ENCODE peak calls at places on chromosome 1, in nine cellular contexts. I, R, M, P, L, B, J, G and O are unnamed samples.

GRCh38 chr1:87473203-87473661 is 144.6 kb downstream of the LMO4 start:
- DNase-seq in I (peak; percentile 20), R (no peak), M (no peak), P (peak; percentile 4), L (no peak), B (peak; percentile 3), J (no peak), G (peak; percentile 23), O (no peak)

GRCh38 chr1:119327436-119328155 is 41.0 kb upstream of the HAO2 start:
- DNase-seq in I (no peak), R (peak; percentile 67), M (no peak), P (peak; percentile 61), L (no peak), B (no peak), J (peak; percentile 22), G (peak; percentile 78), O (peak; percentile 32)

GRCh38 chr1:201098992-201099391 is 13.2 kb downstream of the CACNA1S start:
- DNase-seq in I (no peak), R (no peak), M (no peak), P (no peak), L (no peak), B (no peak), J (no peak), G (no peak), O (no peak)

GRCh38 chr1:167401260-167401873 is 117.0 kb downstream of the CD247 start:
- DNase-seq in I (peak; percentile 15), R (peak; percentile 64), M (peak; percentile 60), P (peak; percentile 59), L (no peak), B (peak; percentile 43), J (peak; percentile 53), G (peak; percentile 73), O (no peak)

GRCh38 chr1:244256086-244256485 is 195.6 kb downstream of the ADSS2 start:
- DNase-seq in I (no peak), R (no peak), M (no peak), P (no peak), L (no peak), B (no peak), J (no peak), G (peak; percentile 8), O (no peak)

GRCh38 chr1:172658871-172659453 is at the start of gene FASLG:
- DNase-seq in I (no peak), R (no peak), M (no peak), P (no peak), L (no peak), B (no peak), J (peak; percentile 50), G (no peak), O (no peak)

GRCh38 chr1:42359466-42359865 is 21.1 kb upstream of the RIMKLA start:
- DNase-seq in I (no peak), R (no peak), M (no peak), P (no peak), L (no peak), B (no peak), J (no peak), G (no peak), O (no peak)

GRCh38 chr1:23010734-23011449 is 4.8 kb downstream of the TEX46 start:
- DNase-seq in I (no peak), R (no peak), M (no peak), P (peak; percentile 69), L (no peak), B (no peak), J (no peak), G (no peak), O (no peak)

GRCh38 chr1:1304331-1305299 is 3.1 kb downstream of the ACAP3 start:
- DNase-seq in I (no peak), R (peak; percentile 69), M (no peak), P (peak; percentile 89), L (no peak), B (peak; percentile 52), J (no peak), G (peak; percentile 65), O (peak; percentile 90)

GRCh38 chr1:24427469-24427862 is 11.9 kb downstream of the NIPAL3 start:
- DNase-seq in I (no peak), R (no peak), M (no peak), P (no peak), L (no peak), B (no peak), J (no peak), G (no peak), O (no peak)

GRCh38 chr1:160453443-160453842 is 53.1 kb downstream of the VANGL2 start:
- DNase-seq in I (no peak), R (no peak), M (no peak), P (no peak), L (no peak), B (no peak), J (no peak), G (no peak), O (no peak)

GRCh38 chr1:16117369-16117768 is 38.5 kb downstream of the EPHA2 start:
- DNase-seq in I (no peak), R (no peak), M (no peak), P (peak; percentile 88), L (no peak), B (no peak), J (no peak), G (no peak), O (no peak)

GRCh38 chr1:61246001-61246400 is 163.6 kb downstream of the NFIA start:
- DNase-seq in I (no peak), R (no peak), M (no peak), P (no peak), L (no peak), B (no peak), J (no peak), G (no peak), O (no peak)

GRCh38 chr1:112702067-112702395 is 4.9 kb downstream of the RHOC start:
- DNase-seq in I (no peak), R (no peak), M (no peak), P (no peak), L (no peak), B (no peak), J (no peak), G (no peak), O (no peak)
- H3K36me3 ChIP-seq in I (peaks cover 2% of the 10 kb centered on the region), R (no peaks in the 10 kb centered on the region), M (peaks cover 3% of the 10 kb centered on the region), P (peaks cover 5% of the 10 kb centered on the region), L (peaks cover 46% of the 10 kb centered on the region), B (peaks cover 63% of the 10 kb centered on the region), J (peaks cover 6% of the 10 kb centered on the region), G (peaks cover 4% of the 10 kb centered on the region), O (no peaks in the 10 kb centered on the region)

GRCh38 chr1:225709101-225709500 is 56.2 kb upstream of the ENAH start:
- DNase-seq in I (no peak), R (no peak), M (no peak), P (no peak), L (no peak), B (no peak), J (no peak), G (no peak), O (no peak)

GRCh38 chr1:225711236-225711937 is 58.5 kb upstream of the ENAH start:
- DNase-seq in I (no peak), R (no peak), M (no peak), P (no peak), L (no peak), B (no peak), J (no peak), G (no peak), O (no peak)

GRCh38 chr1:225713281-225713680 is 60.4 kb upstream of the ENAH start:
- DNase-seq in I (no peak), R (no peak), M (no peak), P (no peak), L (no peak), B (no peak), J (no peak), G (peak; percentile 22), O (no peak)

GRCh38 chr1:225712391-225712790 is 59.5 kb upstream of the ENAH start:
- DNase-seq in I (no peak), R (no peak), M (no peak), P (peak; percentile 52), L (no peak), B (no peak), J (no peak), G (no peak), O (no peak)

DNA sequence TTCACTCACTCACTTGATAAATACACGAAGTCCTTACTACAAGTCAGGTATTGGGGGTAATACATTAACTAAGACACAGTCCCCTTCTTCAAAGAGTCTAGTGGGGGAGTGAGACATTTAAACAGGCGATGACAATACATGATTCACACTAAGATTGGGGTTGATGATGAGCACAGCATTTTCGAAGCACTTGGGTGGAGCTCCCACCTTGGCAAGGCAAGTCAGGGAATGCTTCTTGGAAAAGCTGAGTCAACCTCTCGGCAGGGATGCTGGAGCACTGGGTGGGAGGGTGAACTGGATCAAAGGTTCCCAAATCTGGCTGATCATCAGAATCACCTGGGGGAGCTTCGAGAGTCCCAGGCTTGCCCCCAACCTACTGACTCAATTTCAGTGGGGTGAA is 57.9 kb upstream of the ENAH start:
- DNase-seq in I (no peak), R (no peak), M (no peak), P (peak; percentile 92), L (no peak), B (no peak), J (no peak), G (no peak), O (no peak)
- H3K4me3 ChIP-seq in I (no peak overlapping the region), R (no peak overlapping the region), M (no peak overlapping the region), P (no peak overlapping the region), L (no peak overlapping the region), B (no peak overlapping the region), J (no peak overlapping the region), G (no peak overlapping the region), O (no peak overlapping the region)

DNA sequence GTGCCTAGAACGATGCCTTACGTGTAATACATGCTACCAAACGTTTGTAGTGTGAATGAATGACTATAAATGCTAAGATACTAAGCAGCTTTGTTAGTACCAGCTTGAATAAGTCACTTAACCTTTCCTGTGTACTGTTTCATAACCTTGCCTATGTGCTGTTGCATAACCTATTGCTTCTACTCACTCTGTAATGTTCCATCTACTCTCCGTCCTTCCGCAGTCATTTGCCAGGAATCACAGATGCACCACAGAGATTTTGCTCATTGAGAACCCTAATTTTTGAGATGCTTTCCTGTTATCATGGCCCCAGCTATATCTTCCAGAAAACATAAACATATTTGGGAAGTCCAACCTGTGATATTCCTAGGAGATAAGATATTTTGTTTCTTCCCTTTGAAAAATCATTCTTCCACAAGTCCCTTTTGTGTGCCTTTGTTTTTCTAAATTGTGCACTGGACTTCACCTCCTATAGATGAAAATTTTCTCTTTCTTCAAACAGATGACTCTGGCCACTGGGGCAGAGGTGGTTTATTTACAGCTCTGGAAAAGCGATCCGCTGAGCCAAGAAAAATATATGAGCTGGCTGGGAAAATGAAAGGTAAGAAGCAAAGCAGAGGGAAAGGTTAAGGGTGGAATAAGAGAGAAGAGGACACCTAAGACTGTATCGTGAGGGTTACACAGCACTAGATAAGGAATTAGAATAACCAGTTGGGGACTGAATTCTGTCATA is 44.8 kb downstream of the CHD1L start:
- DNase-seq in I (no peak), R (no peak), M (no peak), P (peak; percentile 4), L (no peak), B (no peak), J (no peak), G (no peak), O (no peak)
- H3K36me3 ChIP-seq in I (peaks cover 18% of the 10 kb centered on the region), R (peaks cover 21% of the 10 kb centered on the region), M (no peaks in the 10 kb centered on the region), P (peaks cover 45% of the 10 kb centered on the region), L (peaks cover 50% of the 10 kb centered on the region), B (peaks cover 83% of the 10 kb centered on the region), J (peaks cover 53% of the 10 kb centered on the region), G (peaks cover 34% of the 10 kb centered on the region), O (no peaks in the 10 kb centered on the region)

DNA sequence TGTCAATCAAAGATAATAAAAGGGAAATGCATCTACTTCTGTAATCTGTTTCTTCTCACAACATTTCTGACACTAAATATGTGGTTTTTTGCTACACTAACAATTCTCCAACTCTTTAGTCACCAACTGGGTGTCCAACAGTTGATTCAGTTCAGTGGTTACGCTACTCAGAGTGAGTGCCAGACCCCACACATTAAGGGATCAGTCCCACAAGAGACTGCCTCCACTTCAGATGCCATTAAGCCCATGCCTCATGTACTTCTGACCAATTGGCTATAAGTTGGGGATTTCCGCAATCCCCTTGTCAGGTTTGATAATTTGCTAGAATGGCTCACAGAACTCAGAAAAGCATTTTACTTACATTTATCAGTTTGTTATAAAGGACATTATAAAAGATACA is 28.4 kb downstream of the RNF2 start:
- DNase-seq in I (no peak), R (no peak), M (no peak), P (peak; percentile 42), L (no peak), B (no peak), J (no peak), G (no peak), O (no peak)
- H3K4me3 ChIP-seq in I (no peak overlapping the region), R (no peak overlapping the region), M (no peak overlapping the region), P (no peak overlapping the region), L (no peak overlapping the region), B (no peak overlapping the region), J (no peak overlapping the region), G (no peak overlapping the region), O (no peak overlapping the region)